ENCODE peak calls at places on chromosomes 5 and 9, in eight cellular contexts. T is HCT116, I is sigmoid colon, L is H1, S is prostate gland, Z is GM12878, E is K562, V is breast epithelium. D is an unnamed sample.

GRCh38 chr5:142246-142810 is 49.0 kb upstream of the LRRC14B start:
- DNase-seq in T (no peak), I (no peak), L (no peak), S (no peak), Z (no peak), E (no peak), V (no peak), D (no peak)

GRCh38 chr9:70829591-70830265 is 291.7 kb downstream of the TRPM3 start:
- DNase-seq in T (no peak), I (no peak), L (no peak), S (no peak), Z (no peak), E (no peak), V (no peak), D (no peak)

GRCh38 chr5:134223406-134224251 is 2.2 kb downstream of the PPP2CA start:
- DNase-seq in T (no peak), I (no peak), L (no peak), S (no peak), Z (no peak), E (no peak), V (no peak), D (no peak)

GRCh38 chr5:179287631-179288030 is 57.6 kb downstream of the ADAMTS2 start:
- DNase-seq in T (no peak), I (peak; percentile 63), L (no peak), S (no peak), Z (no peak), E (no peak), V (no peak), D (peak; percentile 55)

GRCh38 chr9:21854594-21854993 is 52.2 kb downstream of the MTAP start:
- DNase-seq in T (no peak), I (no peak), L (no peak), S (no peak), Z (no peak), E (no peak), V (no peak), D (no peak)

GRCh38 chr9:70013598-70014196 is 30.0 kb upstream of the MAMDC2 start:
- DNase-seq in T (no peak), I (peak; percentile 82), L (no peak), S (no peak), Z (no peak), E (no peak), V (no peak), D (no peak)

GRCh38 chr5:101534486-101535110 is 631.5 kb upstream of the ST8SIA4 start:
- DNase-seq in T (no peak), I (no peak), L (no peak), S (no peak), Z (no peak), E (no peak), V (no peak), D (no peak)

GRCh38 chr9:117411547-117411946 is 3.3 kb downstream of the ASTN2 start:
- DNase-seq in T (no peak), I (no peak), L (no peak), S (peak; percentile 67), Z (no peak), E (peak; percentile 19), V (no peak), D (no peak)

DNA sequence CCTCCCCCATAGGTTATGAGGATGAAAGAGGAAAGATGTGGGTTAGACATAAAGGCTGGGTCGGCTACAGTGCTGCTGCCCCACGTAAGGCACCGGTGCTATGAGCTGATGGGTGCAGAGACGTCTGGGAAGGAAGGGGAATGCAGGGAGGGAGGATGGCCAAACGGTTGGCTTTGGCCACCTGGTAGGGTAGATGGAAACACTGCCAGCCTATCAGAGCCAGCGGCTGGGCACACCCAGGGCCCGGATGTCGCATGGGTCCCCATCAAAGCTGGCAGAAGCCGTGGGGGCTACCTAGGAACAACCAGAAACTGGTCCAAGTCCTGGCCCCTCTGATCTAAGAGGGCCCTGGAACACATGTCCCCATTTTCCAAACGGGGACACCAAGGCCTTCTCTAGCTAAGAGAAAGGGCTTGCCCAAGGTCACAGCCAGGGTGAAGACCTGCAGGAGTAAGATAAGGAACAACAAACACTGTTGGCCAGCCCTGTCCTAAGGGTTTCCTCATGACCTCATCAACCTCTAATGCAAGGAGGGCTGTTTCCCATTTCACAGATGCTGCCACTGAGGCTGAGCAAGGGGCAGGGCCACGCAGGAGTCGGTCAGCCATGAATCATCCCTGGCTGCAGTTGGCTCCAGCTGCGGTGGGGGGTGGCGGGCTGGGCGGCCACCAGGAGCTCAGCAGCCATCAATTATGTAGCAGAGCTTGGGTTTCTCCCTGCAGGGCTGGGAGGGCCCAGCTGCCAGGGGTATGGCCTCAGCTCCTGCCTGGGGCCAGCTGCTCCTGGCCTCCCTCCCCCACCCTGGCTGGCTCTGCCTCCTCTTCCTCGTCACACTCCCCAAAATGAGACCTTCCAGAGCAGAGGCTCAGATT is 4.9 kb downstream of the SH3GLB2 start:
- DNase-seq in T (no peak), I (peak; percentile 78), L (no peak), S (no peak), Z (no peak), E (peak; percentile 80), V (no peak), D (no peak)
- H3K27ac ChIP-seq in T (no peak overlapping the region), I (peak overlapping the region; percentile 59), L (no peak overlapping the region), S (no peak overlapping the region), Z (no peak overlapping the region), E (peak overlapping the region; percentile 76), V (peak overlapping the region; percentile 69), D (no peak overlapping the region)

GRCh38 chr9:134206317-134207300 is 42.2 kb upstream of the RNU6ATAC start:
- DNase-seq in T (no peak), I (peak; percentile 62), L (no peak), S (no peak), Z (no peak), E (no peak), V (no peak), D (peak; percentile 61)

GRCh38 chr9:134204991-134205578 is 40.7 kb upstream of the RNU6ATAC start:
- DNase-seq in T (no peak), I (peak; percentile 56), L (no peak), S (no peak), Z (no peak), E (no peak), V (no peak), D (peak; percentile 67)

GRCh38 chr9:134205636-134206316 is 41.4 kb upstream of the RNU6ATAC start:
- DNase-seq in T (no peak), I (peak; percentile 78), L (no peak), S (no peak), Z (no peak), E (peak; percentile 76), V (no peak), D (no peak)

GRCh38 chr9:134203224-134203623 is 38.9 kb upstream of the RNU6ATAC start:
- DNase-seq in T (no peak), I (no peak), L (no peak), S (no peak), Z (no peak), E (no peak), V (no peak), D (no peak)

GRCh38 chr9:134204041-134204440 is 39.7 kb upstream of the RNU6ATAC start:
- DNase-seq in T (no peak), I (peak; percentile 41), L (no peak), S (no peak), Z (no peak), E (no peak), V (no peak), D (no peak)
- TF ChIP-seq POLR2AphosphoS5 in T (no peak), I (no peak), L (no peak), S (no peak), Z (no peak), E (no peak), V (no peak), D (no peak)

GRCh38 chr9:109500421-109500974 is 2.4 kb upstream of the PTPN3 start:
- DNase-seq in T (no peak), I (no peak), L (no peak), S (no peak), Z (no peak), E (no peak), V (no peak), D (no peak)

GRCh38 chr9:109499631-109500120 is 1.6 kb upstream of the PTPN3 start:
- DNase-seq in T (no peak), I (no peak), L (no peak), S (peak; percentile 65), Z (no peak), E (no peak), V (peak; percentile 55), D (peak; percentile 75)

GRCh38 chr9:109497193-109498165 is 628 bp downstream of the PTPN3 start:
- DNase-seq in T (no peak), I (no peak), L (no peak), S (peak; percentile 45), Z (no peak), E (no peak), V (no peak), D (no peak)

GRCh38 chr9:109499061-109499630 is 1.0 kb upstream of the PTPN3 start:
- DNase-seq in T (no peak), I (no peak), L (no peak), S (no peak), Z (no peak), E (no peak), V (no peak), D (no peak)

DNA sequence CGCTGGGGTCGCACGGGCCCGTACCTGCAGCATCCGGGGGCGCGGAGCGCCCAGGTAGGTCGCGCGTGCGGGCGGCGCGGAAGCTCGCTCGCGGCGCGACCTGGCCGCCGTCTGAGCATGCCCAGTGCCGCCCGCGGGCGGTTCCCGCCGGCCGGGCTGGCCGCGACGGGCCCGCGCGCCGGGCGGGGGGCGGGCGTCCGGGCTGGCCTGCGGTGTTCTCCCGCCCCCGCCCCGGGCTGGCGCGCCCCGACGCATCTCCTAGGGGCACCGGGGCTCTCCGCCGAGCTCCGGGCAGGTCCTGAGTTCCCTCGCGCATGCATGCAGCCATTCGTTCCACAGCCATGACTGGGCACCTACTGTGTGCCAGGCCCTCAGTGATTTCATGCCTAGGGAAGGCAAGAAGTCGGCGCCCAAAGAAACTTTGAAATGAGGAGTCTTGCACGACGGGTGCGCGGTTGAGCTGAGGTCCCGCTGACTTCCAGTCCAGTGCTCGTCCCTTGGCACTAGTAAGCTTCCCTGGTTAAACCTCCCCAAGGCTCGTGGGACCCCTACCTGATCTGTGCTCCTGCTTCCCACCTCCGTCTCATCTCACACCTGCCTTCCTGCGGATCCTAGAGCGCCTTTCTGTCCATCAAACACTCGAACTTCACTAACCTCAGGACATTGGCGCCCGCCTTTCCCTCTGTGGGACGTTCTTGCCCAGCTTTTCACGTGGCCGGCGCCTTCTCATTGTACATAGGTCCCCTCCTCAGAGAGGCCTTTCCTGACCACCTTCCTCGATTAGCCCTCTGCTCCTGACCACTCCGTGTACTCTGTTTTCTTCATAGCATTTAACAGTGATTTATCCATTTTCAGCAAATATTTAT is at the start of gene PTPN3:
- DNase-seq in T (no peak), I (no peak), L (no peak), S (no peak), Z (no peak), E (no peak), V (no peak), D (no peak)
- H3K27ac ChIP-seq in T (peak within 1 kb of the TSS; percentile 58), I (no peak within 1 kb of the TSS), L (no peak within 1 kb of the TSS), S (peak within 1 kb of the TSS; percentile 45), Z (no peak within 1 kb of the TSS), E (no peak within 1 kb of the TSS), V (peak within 1 kb of the TSS; percentile 66), D (peak within 1 kb of the TSS; percentile 65)

GRCh38 chr9:113993838-113994540 is 84.1 kb downstream of the AMBP start:
- DNase-seq in T (no peak), I (peak; percentile 79), L (no peak), S (peak; percentile 96), Z (no peak), E (no peak), V (peak; percentile 86), D (peak; percentile 80)

GRCh38 chr9:113992994-113993393 is 85.1 kb downstream of the AMBP start:
- DNase-seq in T (no peak), I (no peak), L (no peak), S (no peak), Z (no peak), E (no peak), V (no peak), D (peak; percentile 27)

GRCh38 chr9:113991714-113992113 is 86.4 kb downstream of the AMBP start:
- DNase-seq in T (no peak), I (no peak), L (no peak), S (no peak), Z (no peak), E (no peak), V (no peak), D (peak; percentile 11)

GRCh38 chr9:113990975-113991471 is 87.1 kb downstream of the AMBP start:
- DNase-seq in T (no peak), I (no peak), L (no peak), S (no peak), Z (no peak), E (no peak), V (no peak), D (peak; percentile 41)

GRCh38 chr9:113992276-113992951 is 85.7 kb downstream of the AMBP start:
- DNase-seq in T (no peak), I (no peak), L (no peak), S (peak; percentile 28), Z (no peak), E (no peak), V (no peak), D (peak; percentile 63)
- TF ChIP-seq POLR2AphosphoS5 in T (no peak), I (no peak), L (no peak), S (peak; percentile 40), Z (no peak), E (no peak), V (no peak), D (no peak)

D was measured in suprapubic skin.